ENCODE peak calls at places on chromosomes 4 and X, in six cellular contexts. A, N, C, V, Y and G are unnamed samples.

GRCh38 chr4:89781321-89781720 is 55.6 kb downstream of the SNCA start:
- DNase-seq in Y (no peak), N (no peak), A (no peak), C (no peak), V (no peak), G (no peak)

GRCh38 chr4:100819505-100819904 is 301.7 kb upstream of the EMCN start:
- DNase-seq in V (no peak), C (no peak), Y (no peak), N (no peak), A (no peak), G (no peak)

GRCh38 chr4:78428996-78429395 is 122.6 kb upstream of the ANXA3 start:
- DNase-seq in C (no peak), Y (no peak), V (no peak), N (no peak), A (no peak), G (no peak)

GRCh38 chr4:116469582-116469981 is 615.8 kb downstream of the TRAM1L1 start:
- DNase-seq in C (no peak), Y (no peak), A (no peak), N (no peak), V (no peak), G (no peak)

GRCh38 chrX:13646154-13646549 is 6.8 kb upstream of the TCEANC start:
- DNase-seq in N (peak; percentile 22), V (no peak), A (peak; percentile 30), C (peak; percentile 24), Y (peak; percentile 15), G (peak; percentile 54)

GRCh38 chr4:41305486-41305885 is 48.8 kb downstream of the UCHL1 start:
- DNase-seq in N (no peak), V (no peak), Y (no peak), A (no peak), C (no peak), G (no peak)

GRCh38 chrX:3175659-3176438 is 134.6 kb downstream of the ARSF start:
- DNase-seq in V (no peak), Y (no peak), A (no peak), C (no peak), N (no peak), G (no peak)

GRCh38 chr4:173536808-173537429 is 6.9 kb upstream of the HAND2 start:
- DNase-seq in Y (no peak), C (peak; percentile 16), N (no peak), A (peak; percentile 7), V (no peak), G (no peak)

GRCh38 chr4:26206981-26207380 is 113.8 kb upstream of the RBPJ start:
- DNase-seq in Y (no peak), C (no peak), A (no peak), V (no peak), N (no peak), G (no peak)

GRCh38 chrX:43655151-43655676 is 885 bp upstream of the MAOA start:
- DNase-seq in A (no peak), V (no peak), C (no peak), Y (no peak), N (no peak), G (no peak)

GRCh38 chr4:105895609-105896460 is 564 bp downstream of the NPNT start:
- DNase-seq in N (no peak), V (no peak), C (no peak), A (no peak), Y (no peak), G (no peak)

GRCh38 chr4:47525154-47525819 is 40.2 kb downstream of the ATP10D start:
- DNase-seq in V (no peak), Y (no peak), A (no peak), C (peak; percentile 21), N (no peak), G (no peak)

GRCh38 chr4:61985426-61985825 is 785.3 kb downstream of the ADGRL3 start:
- DNase-seq in C (no peak), A (no peak), Y (no peak), N (no peak), V (no peak), G (no peak)

GRCh38 chr4:12633058-12633651 is 851.0 kb downstream of the RAB28 start:
- DNase-seq in Y (peak; percentile 87), C (peak; percentile 79), V (peak; percentile 26), N (peak; percentile 64), A (peak; percentile 57), G (peak; percentile 86)

GRCh38 chrX:123731258-123731986 is 1.4 kb downstream of the THOC2 start:
- DNase-seq in C (no peak), V (no peak), N (peak; percentile 42), A (no peak), Y (no peak), G (no peak)

GRCh38 chr4:65653740-65654361 is 16.4 kb downstream of the EPHA5 start:
- DNase-seq in C (no peak), A (no peak), Y (no peak), N (no peak), V (no peak), G (no peak)

GRCh38 chr4:3209551-3210325 is 39.2 kb upstream of the MSANTD1 start:
- DNase-seq in A (no peak), V (no peak), C (no peak), Y (no peak), N (no peak), G (no peak)

GRCh38 chr4:139552506-139552905 is 3.5 kb downstream of the SETD7 start:
- DNase-seq in V (no peak), A (no peak), Y (no peak), C (no peak), N (no peak), G (no peak)

GRCh38 chr4:151329217-151330007 is 4.0 kb upstream of the SH3D19 start:
- DNase-seq in V (no peak), N (no peak), Y (no peak), A (no peak), C (no peak), G (no peak)

GRCh38 chr4:151325320-151326246 is at the start of gene SH3D19:
- DNase-seq in Y (no peak), C (peak; percentile 68), N (no peak), V (no peak), A (peak; percentile 99), G (no peak)

DNA sequence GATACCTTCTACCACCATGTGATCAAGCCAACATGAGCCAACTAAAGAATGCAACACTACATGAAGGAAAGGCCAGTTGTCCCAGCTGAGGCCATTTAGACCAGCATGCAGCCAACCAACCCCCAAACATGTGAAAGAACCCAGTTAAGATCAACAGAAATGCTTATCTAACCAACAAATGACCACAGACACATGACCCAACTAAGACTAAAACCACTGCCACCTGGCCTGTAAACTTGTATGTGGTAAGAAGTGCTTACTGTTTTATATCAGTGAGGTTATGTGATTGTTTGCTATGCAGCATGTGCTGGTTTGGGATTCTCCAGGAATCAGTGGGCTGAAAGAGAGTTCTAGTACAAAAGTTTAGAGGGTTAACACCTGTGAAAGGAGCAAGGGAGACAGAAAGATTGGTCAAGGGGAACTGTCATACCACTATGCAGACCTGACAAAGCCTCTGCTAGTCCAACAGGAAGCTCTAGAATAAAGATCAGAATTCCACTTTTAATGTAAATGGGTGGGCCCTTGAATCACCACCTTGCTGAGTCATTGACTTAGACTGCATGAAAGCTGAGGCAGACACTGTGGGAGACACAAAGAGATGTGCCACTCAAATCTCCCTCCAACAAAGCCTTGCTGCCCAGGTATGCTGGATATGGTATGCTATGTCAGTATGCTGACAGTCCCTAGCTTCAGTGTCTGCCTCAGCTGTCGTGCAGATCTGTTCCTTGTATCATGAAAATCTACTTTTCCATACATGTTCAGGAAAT is 6.1 kb upstream of the SH3D19 start:
- DNase-seq in A (peak; percentile 20), V (no peak), C (no peak), Y (no peak), N (no peak), G (no peak)
- TF ChIP-seq ZNF274 in A (no peak), V (no peak), C (no peak), Y (no peak), N (no peak), G (no peak)

DNA sequence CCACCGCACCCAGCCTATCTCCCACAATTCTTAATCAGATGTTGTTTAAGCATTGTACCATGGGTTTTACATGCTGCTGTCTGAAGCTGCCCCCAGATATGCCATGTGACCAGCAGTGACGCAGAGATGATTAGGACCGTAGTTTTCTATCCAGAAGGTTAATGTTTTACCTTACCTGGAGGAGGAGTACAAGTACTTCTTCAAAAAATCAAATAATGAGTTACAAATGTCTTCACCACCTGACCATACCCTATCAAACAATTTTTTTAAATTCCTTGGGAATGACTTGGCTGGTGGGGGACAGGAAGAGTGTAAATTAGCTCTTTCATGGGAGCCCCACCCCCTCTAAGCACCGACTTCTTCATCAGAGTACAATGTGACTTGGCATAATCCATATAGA is 16.2 kb upstream of the SGMS2 start:
- DNase-seq in V (no peak), N (no peak), C (no peak), A (no peak), Y (no peak), G (no peak)
- TF ChIP-seq ZNF274 in V (no peak), N (no peak), C (no peak), A (no peak), Y (no peak), G (no peak)

GRCh38 chr4:151015458-151016344 is 617 bp upstream of the LRBA start:
- DNase-seq in N (peak; percentile 85), V (no peak), Y (peak; percentile 73), A (peak; percentile 64), C (peak; percentile 77), G (peak; percentile 40)

GRCh38 chr4:151013491-151013890 is 1.6 kb downstream of the LRBA start:
- DNase-seq in C (no peak), Y (no peak), V (no peak), N (no peak), A (no peak), G (no peak)

GRCh38 chr4:151013944-151014343 is 1.1 kb downstream of the LRBA start:
- DNase-seq in C (no peak), V (no peak), A (no peak), Y (no peak), N (no peak), G (no peak)

GRCh38 chr4:151012836-151013235 is 2.2 kb downstream of the LRBA start:
- DNase-seq in V (no peak), Y (no peak), C (peak; percentile 7), N (no peak), A (no peak), G (no peak)

DNA sequence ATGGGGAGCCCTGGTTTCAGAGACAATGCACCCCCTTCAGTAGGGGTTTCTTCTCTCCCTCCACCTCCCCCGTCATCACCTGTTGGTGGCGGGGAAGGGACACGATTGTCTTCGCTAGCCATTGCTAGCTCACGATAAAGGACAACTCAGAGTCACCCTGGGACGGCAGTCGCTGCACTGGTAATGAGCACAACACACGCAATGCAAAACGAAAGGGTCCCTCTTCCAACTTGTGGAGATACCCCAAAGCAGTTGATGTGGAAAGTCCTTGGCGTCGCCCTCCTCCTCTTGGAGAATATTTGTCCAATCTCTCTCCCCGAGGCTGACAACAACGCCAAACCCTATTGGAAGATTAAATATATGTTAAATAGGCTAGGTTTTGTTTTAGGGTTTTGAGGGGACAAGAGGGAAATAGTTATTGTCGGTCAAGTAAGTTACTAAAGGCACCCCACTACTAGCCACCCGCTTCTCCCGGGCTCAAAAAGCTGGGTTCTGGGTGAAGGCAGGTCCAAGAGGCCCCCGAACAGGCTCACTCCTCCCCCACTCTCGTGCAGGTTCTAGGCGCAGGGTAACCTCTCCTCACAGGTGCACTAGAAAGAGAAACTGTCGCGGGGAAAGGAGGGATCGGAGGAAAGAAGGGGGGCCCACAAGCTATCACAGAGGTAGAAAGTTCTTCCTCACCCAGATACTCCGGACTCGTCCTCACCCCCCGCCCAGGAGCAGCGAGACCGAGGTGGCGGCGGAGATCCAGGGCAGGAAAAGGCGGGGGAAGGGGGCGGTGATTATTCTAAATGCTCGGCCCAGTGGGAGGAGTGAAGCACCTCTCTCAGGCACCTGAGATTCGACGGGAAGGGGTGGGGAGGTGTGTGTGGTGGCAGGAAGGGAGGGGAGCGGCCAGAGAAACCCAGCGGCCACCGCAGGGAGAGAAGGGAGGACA is at the start of gene LRBA:
- DNase-seq in Y (peak; percentile 77), V (peak; percentile 57), C (peak; percentile 81), A (peak; percentile 82), N (peak; percentile 77), G (peak; percentile 61)
- TF ChIP-seq ZNF274 in Y (no peak), V (no peak), C (no peak), A (no peak), N (no peak), G (no peak)

GRCh38 chr4:88341227-88342192 is 37.1 kb upstream of the HERC6 start:
- DNase-seq in V (no peak), N (no peak), A (peak; percentile 10), Y (no peak), C (no peak), G (no peak)
- TF ChIP-seq ZNF274 in V (no peak), N (no peak), A (no peak), Y (no peak), C (no peak), G (no peak)